ENCODE peak calls at places on chromosomes 11 and 22, in six cellular contexts. T is mammary epithelial cell, D is fibroblast of lung, W is mucosa of descending colon, X is epithelial cell of esophagus, U is neural crest cell. V is an unnamed sample.

GRCh38 chr11:11027271-11027670 is 169.4 kb upstream of the ZBED5 start:
- DNase-seq in T (peak), D (peak), W (no peak), X (peak), U (no peak), V (no peak)

GRCh38 chr11:14969922-14970323 is 2.2 kb downstream of the CALCA start:
- DNase-seq in T (no peak), D (no peak), W (peak), X (peak), U (peak), V (peak)

GRCh38 chr11:101617735-101618332 is 34.0 kb upstream of the TRPC6 start:
- DNase-seq in T (peak), D (peak), W (no peak), X (peak), U (no peak), V (no peak)

GRCh38 chr11:69293819-69294505 is at the start of gene MYEOV:
- DNase-seq in T (peak), D (peak), W (peak), X (peak), U (no peak), V (peak)

GRCh38 chr11:24872912-24873311 is 376.1 kb downstream of the LUZP2 start:
- DNase-seq in T (no peak), D (no peak), W (no peak), X (no peak), U (no peak), V (no peak)

GRCh38 chr22:19810381-19811141 is 44.1 kb downstream of the GNB1L start:
- DNase-seq in T (no peak), D (peak), W (no peak), X (no peak), U (no peak), V (no peak)

GRCh38 chr22:30348395-30348794 is 8.3 kb downstream of the SF3A1 start:
- DNase-seq in T (no peak), D (no peak), W (no peak), X (no peak), U (no peak), V (no peak)

GRCh38 chr11:14336507-14337503 is 22.2 kb downstream of the RRAS2 start:
- DNase-seq in T (peak), D (peak), W (no peak), X (peak), U (no peak), V (no peak)

GRCh38 chr11:8038393-8038792 is 42.6 kb upstream of the TUB start:
- DNase-seq in T (no peak), D (no peak), W (no peak), X (no peak), U (peak), V (no peak)

GRCh38 chr22:50577987-50578775 is at the start of gene CPT1B:
- DNase-seq in T (no peak), D (no peak), W (no peak), X (no peak), U (no peak), V (no peak)

GRCh38 chr11:107505667-107506066 is 48.0 kb upstream of the CWF19L2 start:
- DNase-seq in T (no peak), D (no peak), W (no peak), X (no peak), U (no peak), V (no peak)

GRCh38 chr11:124867700-124868099 is 2.5 kb downstream of the ROBO3 start:
- DNase-seq in T (no peak), D (peak), W (peak), X (peak), U (no peak), V (no peak)

GRCh38 chr22:27564806-27565205 is 236.8 kb downstream of the MN1 start:
- DNase-seq in T (peak), D (no peak), W (no peak), X (peak), U (no peak), V (no peak)

GRCh38 chr11:1744879-1745700 is 5.3 kb downstream of the IFITM10 start:
- DNase-seq in T (no peak), D (no peak), W (no peak), X (no peak), U (no peak), V (no peak)

GRCh38 chr11:83157755-83158473 is 983 bp downstream of the PCF11 start:
- DNase-seq in T (peak), D (peak), W (peak), X (peak), U (peak), V (peak)

GRCh38 chr11:291281-292210 is 2.6 kb downstream of the PGGHG start:
- DNase-seq in T (no peak), D (no peak), W (no peak), X (no peak), U (no peak), V (no peak)

GRCh38 chr11:43913829-43914380 is 28.5 kb upstream of the C11orf96 start:
- DNase-seq in T (no peak), D (no peak), W (no peak), X (no peak), U (no peak), V (no peak)

GRCh38 chr22:50016308-50016987 is 3.9 kb upstream of the IL17REL start:
- DNase-seq in T (no peak), D (no peak), W (no peak), X (no peak), U (no peak), V (no peak)

GRCh38 chr11:134524201-134524600 is 112.2 kb upstream of the B3GAT1 start:
- DNase-seq in T (no peak), D (no peak), W (no peak), X (no peak), U (no peak), V (no peak)

GRCh38 chr11:16784097-16784496 is 45.6 kb downstream of the C11orf58 start:
- DNase-seq in T (no peak), D (no peak), W (no peak), X (no peak), U (no peak), V (no peak)

GRCh38 chr22:23054531-23055257 is 15.6 kb upstream of the GNAZ start:
- DNase-seq in T (no peak), D (no peak), W (no peak), X (no peak), U (no peak), V (peak)

GRCh38 chr11:118067006-118067405 is 9.9 kb upstream of the TMPRSS4 start:
- DNase-seq in T (no peak), D (no peak), W (no peak), X (no peak), U (no peak), V (no peak)

GRCh38 chr11:19091366-19091765 is 25.6 kb upstream of the ZDHHC13 start:
- DNase-seq in T (peak), D (no peak), W (no peak), X (peak), U (no peak), V (no peak)

GRCh38 chr11:1402355-1402754 is 12.6 kb downstream of the BRSK2 start:
- DNase-seq in T (no peak), D (no peak), W (no peak), X (no peak), U (no peak), V (no peak)

GRCh38 chr11:59680287-59681154 is 11.7 kb upstream of the PATL1 start:
- DNase-seq in T (peak), D (peak), W (peak), X (peak), U (peak), V (peak)

GRCh38 chr11:31967404-31967950 is 123.4 kb upstream of the RCN1 start:
- DNase-seq in T (no peak), D (no peak), W (no peak), X (no peak), U (no peak), V (no peak)

GRCh38 chr22:44645083-44645482 is 56.9 kb upstream of the PRR5 start:
- DNase-seq in T (no peak), D (no peak), W (no peak), X (no peak), U (no peak), V (no peak)

GRCh38 chr11:105181521-105181920 is 42.0 kb upstream of the CARD18 start:
- DNase-seq in T (no peak), D (peak), W (no peak), X (peak), U (no peak), V (no peak)

GRCh38 chr11:65919151-65920034 is at the start of gene DRAP1:
- DNase-seq in T (peak), D (peak), W (peak), X (peak), U (peak), V (peak)

GRCh38 chr11:93017821-93018690 is 48.6 kb downstream of the MTNR1B start:
- DNase-seq in T (peak), D (peak), W (no peak), X (peak), U (no peak), V (no peak)

GRCh38 chr11:112277029-112277428 is 16.4 kb upstream of the PLET1 start:
- DNase-seq in T (no peak), D (no peak), W (no peak), X (no peak), U (no peak), V (no peak)

GRCh38 chr11:2509481-2510001 is 64.7 kb downstream of the KCNQ1 start:
- DNase-seq in T (no peak), D (no peak), W (no peak), X (no peak), U (no peak), V (no peak)

GRCh38 chr11:69375316-69376154 is 81.6 kb downstream of the MYEOV start:
- DNase-seq in T (no peak), D (no peak), W (peak), X (no peak), U (no peak), V (no peak)

GRCh38 chr11:16632295-16633200 is 105.9 kb upstream of the C11orf58 start:
- DNase-seq in T (peak), D (peak), W (no peak), X (peak), U (no peak), V (no peak)

GRCh38 chr11:20864628-20865027 is 195.2 kb downstream of the NELL1 start:
- DNase-seq in T (no peak), D (no peak), W (no peak), X (no peak), U (no peak), V (no peak)

GRCh38 chr22:42960146-42960509 is 54.8 kb downstream of the PACSIN2 start:
- DNase-seq in T (no peak), D (no peak), W (no peak), X (no peak), U (no peak), V (no peak)

GRCh38 chr11:34149786-34150185 is 44.4 kb downstream of the NAT10 start:
- DNase-seq in T (no peak), D (no peak), W (no peak), X (peak), U (peak), V (no peak)

GRCh38 chr22:47373648-47374272 is 611.3 kb downstream of the TBC1D22A start:
- DNase-seq in T (no peak), D (no peak), W (no peak), X (no peak), U (no peak), V (no peak)

DNA sequence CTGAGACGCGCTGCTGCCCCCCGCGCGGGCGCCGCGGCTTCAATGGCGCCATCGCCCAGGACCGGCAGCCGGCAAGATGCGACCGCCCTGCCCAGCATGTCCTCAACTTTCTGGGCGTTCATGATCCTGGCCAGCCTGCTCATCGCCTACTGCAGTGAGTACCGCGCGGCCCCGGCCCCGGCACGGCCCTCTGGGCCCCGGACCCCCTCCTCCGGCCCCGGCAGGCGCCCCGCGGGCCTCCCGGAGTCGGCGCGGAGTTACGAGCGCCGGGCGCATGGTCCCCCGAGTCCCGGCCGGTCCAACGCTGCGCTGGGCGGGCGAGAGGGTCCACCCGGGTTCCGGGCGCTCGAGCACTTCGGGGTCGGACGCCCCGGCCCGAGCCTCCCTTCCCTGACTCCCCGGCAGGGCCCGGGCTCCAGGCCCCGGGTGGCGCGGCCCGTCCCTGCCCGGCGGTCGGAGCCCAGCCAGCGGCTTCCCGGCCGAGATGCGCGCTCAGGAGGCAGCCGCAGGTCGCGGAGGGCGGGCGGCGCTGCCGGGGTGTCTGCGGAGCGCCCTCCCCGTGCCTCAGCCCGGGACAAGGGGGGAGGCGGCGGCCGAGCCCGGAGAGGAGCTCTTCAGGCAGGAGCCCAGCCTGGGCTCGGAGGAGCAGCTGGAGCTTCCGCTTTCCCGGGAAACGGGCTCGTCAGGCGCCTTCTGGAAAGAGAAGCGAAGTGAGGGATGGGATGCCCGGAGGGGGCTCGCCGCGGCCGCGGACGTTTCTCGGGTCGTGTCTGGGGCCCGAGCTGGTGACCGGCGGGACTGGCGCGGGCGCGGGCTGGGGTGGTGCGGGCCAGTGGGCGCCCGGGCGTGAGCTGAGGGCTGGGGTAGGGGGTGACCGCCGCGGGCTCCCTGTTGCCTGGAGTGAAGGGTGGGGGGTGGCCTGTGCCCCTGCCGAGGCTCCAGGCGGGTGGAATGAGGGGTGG is 1337.8 kb downstream of the BRD1 start:
- DNase-seq in T (no peak), D (peak), W (no peak), X (no peak), U (peak), V (no peak)
- TF ChIP-seq CTCF in T (no peak), D (no peak), W (no peak), X (no peak), U (no peak), V (no peak)

DNA sequence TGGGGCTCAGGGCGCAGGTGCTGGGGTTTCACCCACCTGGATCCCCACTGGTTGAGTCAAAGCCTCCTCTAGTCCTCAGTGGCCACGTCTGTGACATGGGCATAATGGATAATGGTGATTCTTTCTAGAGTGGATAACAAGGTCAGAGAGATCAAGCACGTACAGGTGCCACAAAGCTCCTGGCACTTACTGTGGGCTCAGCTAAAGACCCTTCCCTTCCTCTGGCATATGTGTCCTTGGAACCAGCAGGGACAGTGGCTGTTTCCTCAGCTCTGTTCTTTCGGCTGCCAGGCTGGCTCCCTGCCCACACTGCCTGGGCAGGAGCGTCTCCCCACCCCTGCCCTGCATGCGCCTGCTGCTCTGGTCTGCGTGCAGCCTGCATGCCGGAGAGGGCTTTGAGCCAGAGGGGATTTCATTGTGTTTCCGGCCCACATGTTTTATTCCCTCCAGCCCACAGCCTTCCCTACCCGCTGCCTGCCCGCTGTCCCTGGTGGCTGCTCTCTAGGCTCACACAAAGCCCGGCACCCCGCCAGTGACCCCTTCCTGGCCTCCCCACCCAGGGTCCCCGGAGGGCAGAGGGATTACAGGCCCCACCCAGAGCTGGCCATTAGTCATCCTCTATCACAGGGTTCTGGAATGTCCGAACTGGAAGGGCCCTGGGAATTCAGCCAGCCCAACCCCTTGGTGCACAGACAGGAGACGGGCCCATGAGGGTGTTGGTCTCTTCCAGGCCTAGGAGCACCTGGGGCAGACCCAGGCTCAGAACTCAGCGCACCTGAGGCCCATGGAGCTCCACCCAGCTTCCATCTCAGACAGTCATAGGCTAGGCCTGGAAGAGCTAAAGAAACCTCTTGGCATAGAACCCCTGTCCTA is 55.3 kb upstream of the GCAT start:
- DNase-seq in T (peak), D (peak), W (peak), X (peak), U (peak), V (peak)
- TF ChIP-seq CTCF in T (no peak), D (no peak), W (no peak), X (peak), U (no peak), V (no peak)

GRCh38 chr22:17890892-17891291 is 116.6 kb upstream of the BID start:
- DNase-seq in T (no peak), D (no peak), W (no peak), X (no peak), U (no peak), V (no peak)

GRCh38 chr22:17890245-17890671 is 116.0 kb upstream of the BID start:
- DNase-seq in T (peak), D (no peak), W (peak), X (peak), U (no peak), V (peak)

GRCh38 chr22:17888855-17889254 is 114.6 kb upstream of the BID start:
- DNase-seq in T (no peak), D (no peak), W (no peak), X (no peak), U (no peak), V (no peak)

GRCh38 chr22:17893900-17894299 is 119.6 kb upstream of the BID start:
- DNase-seq in T (no peak), D (no peak), W (peak), X (no peak), U (no peak), V (peak)

GRCh38 chr22:17891427-17892167 is 117.3 kb upstream of the BID start:
- DNase-seq in T (no peak), D (no peak), W (peak), X (no peak), U (no peak), V (peak)
- TF ChIP-seq CTCF in T (peak), D (no peak), W (peak), X (peak), U (peak), V (peak)

GRCh38 chr22:46267431-46268279 is at the start of gene TTC38:
- DNase-seq in T (peak), D (peak), W (peak), X (peak), U (peak), V (peak)

GRCh38 chr22:46263208-46263575 is at the start of gene PKDREJ:
- DNase-seq in T (no peak), D (no peak), W (no peak), X (no peak), U (no peak), V (no peak)

GRCh38 chr22:46260038-46260437 is 3.1 kb downstream of the PKDREJ start:
- DNase-seq in T (no peak), D (no peak), W (no peak), X (no peak), U (no peak), V (no peak)

GRCh38 chr22:46259374-46259773 is 3.8 kb downstream of the PKDREJ start:
- DNase-seq in T (no peak), D (no peak), W (no peak), X (no peak), U (no peak), V (no peak)

GRCh38 chr22:46262449-46263207 is 515 bp downstream of the PKDREJ start:
- DNase-seq in T (no peak), D (peak), W (peak), X (peak), U (peak), V (peak)
- TF ChIP-seq CTCF in T (no peak), D (no peak), W (peak), X (no peak), U (peak), V (no peak)

DNA sequence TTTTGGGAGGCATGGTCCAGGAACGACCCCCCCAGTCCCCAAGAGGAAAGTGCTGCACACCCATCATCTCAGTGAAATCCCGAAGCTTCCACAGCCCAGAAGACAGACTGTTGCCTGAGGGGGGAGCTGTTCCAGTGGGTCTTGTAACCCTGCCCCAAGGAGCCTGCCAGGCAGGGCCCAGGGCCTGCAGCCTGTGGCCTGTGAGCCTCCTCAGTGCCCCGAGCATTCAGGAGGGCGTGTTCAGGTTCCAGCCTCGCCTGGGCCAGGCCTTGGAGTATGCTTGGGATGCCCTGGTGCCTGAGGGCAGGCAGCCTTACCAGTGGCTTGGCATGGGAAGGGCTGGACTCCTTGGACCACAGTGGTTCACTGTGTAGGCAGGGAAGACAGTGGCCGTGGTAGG is 18.0 kb upstream of the CABP2 start:
- DNase-seq in T (no peak), D (no peak), W (no peak), X (no peak), U (no peak), V (no peak)
- TF ChIP-seq CTCF in T (no peak), D (no peak), W (no peak), X (no peak), U (no peak), V (no peak)

GRCh38 chr11:113806403-113806802 is 26.8 kb downstream of the CLDN25 start:
- DNase-seq in T (peak), D (peak), W (peak), X (peak), U (peak), V (peak)
- TF ChIP-seq CTCF in T (peak), D (peak), W (no peak), X (peak), U (peak), V (peak)

GRCh38 chr22:31496007-31496734 is at the start of gene SFI1:
- DNase-seq in T (peak), D (peak), W (peak), X (peak), U (peak), V (peak)
- TF ChIP-seq CTCF in T (no peak), D (peak), W (no peak), X (peak), U (peak), V (no peak)